ENCODE peak calls at places on chromosomes 12 and 14, in five cellular contexts. Q, W, X, P and U are unnamed samples.
A peak's percentile ranks its signal among the peaks of the same experiment; 100 is the strongest.

GRCh38 chr12:70576341-70577282 is 60.6 kb downstream of the PTPRB start:
- DNase-seq in Q (peak; percentile 65), W (peak; percentile 85), X (peak; percentile 93), P (no peak), U (no peak)

GRCh38 chr12:102596016-102596415 is 115.7 kb upstream of the IGF1 start:
- DNase-seq in Q (no peak), W (no peak), X (no peak), P (no peak), U (no peak)

GRCh38 chr14:100422556-100423420 is 99.6 kb downstream of the SLC25A47 start:
- DNase-seq in Q (no peak), W (peak; percentile 49), X (no peak), P (no peak), U (no peak)

GRCh38 chr14:86022031-86022629 is 492.2 kb downstream of the FLRT2 start:
- DNase-seq in Q (no peak), W (peak; percentile 84), X (peak; percentile 16), P (no peak), U (no peak)

GRCh38 chr12:67681145-67681778 is 32.7 kb downstream of the DYRK2 start:
- DNase-seq in Q (no peak), W (peak; percentile 97), X (peak; percentile 94), P (no peak), U (no peak)

GRCh38 chr14:51328089-51328941 is 88.3 kb downstream of the TMX1 start:
- DNase-seq in Q (no peak), W (peak; percentile 82), X (peak; percentile 30), P (no peak), U (no peak)

GRCh38 chr12:57016348-57016747 is at the start of gene TAC3:
- DNase-seq in Q (no peak), W (no peak), X (no peak), P (no peak), U (no peak)

GRCh38 chr12:55847033-55847432 is 4.3 kb upstream of the MMP19 start:
- DNase-seq in Q (no peak), W (peak; percentile 83), X (peak; percentile 67), P (peak; percentile 82), U (no peak)

GRCh38 chr14:59022144-59022543 is 166.3 kb upstream of the DAAM1 start:
- DNase-seq in Q (no peak), W (no peak), X (no peak), P (no peak), U (no peak)
- TF ChIP-seq CTCF in Q (no peak), W (no peak), X (peak; percentile 52), P (no peak), U (peak; percentile 19)

DNA sequence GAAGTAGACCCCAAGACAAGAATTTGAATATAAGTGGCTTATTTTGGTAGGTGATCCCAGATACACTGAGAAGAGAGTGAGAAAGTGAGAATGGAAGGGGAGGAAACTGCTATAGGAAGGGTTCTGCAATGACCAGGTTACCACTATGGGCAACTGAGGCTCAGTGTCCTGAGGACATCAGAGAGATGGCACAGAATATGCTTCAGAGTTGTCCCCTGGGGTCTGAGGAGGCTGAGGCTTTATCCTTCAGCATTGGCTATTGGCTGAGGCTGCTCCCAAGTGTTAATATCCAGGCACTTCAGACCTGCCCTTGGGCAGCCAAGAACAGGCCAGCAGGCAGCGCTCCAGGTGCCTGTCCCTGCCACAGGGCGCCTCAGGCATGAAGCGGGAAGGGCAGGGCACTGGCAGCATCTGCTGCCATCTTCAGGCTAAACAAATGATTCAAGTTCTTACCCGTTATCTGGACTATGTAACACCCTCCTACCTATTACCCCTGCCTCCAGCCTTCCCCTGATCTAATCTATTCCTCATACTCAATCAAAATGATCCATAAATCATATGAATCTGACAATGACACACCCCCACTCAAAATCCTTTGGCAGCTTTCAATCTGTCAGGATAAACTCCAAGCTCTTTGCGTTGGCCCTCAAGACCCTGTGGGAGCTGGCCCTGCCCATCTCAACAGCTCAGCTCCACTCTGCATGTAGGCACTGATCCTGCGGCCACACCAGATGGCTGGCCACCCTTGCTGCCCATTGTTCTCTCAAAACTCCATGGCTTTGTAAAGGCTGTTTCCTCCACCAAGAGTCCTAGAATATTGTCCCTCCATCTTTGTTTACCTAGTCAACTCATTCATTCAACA is 42.4 kb downstream of the CKAP4 start:
- DNase-seq in Q (peak; percentile 47), W (no peak), X (peak; percentile 8), P (no peak), U (no peak)
- TF ChIP-seq CTCF in Q (peak; percentile 50), W (peak; percentile 22), X (peak; percentile 62), P (no peak), U (no peak)

DNA sequence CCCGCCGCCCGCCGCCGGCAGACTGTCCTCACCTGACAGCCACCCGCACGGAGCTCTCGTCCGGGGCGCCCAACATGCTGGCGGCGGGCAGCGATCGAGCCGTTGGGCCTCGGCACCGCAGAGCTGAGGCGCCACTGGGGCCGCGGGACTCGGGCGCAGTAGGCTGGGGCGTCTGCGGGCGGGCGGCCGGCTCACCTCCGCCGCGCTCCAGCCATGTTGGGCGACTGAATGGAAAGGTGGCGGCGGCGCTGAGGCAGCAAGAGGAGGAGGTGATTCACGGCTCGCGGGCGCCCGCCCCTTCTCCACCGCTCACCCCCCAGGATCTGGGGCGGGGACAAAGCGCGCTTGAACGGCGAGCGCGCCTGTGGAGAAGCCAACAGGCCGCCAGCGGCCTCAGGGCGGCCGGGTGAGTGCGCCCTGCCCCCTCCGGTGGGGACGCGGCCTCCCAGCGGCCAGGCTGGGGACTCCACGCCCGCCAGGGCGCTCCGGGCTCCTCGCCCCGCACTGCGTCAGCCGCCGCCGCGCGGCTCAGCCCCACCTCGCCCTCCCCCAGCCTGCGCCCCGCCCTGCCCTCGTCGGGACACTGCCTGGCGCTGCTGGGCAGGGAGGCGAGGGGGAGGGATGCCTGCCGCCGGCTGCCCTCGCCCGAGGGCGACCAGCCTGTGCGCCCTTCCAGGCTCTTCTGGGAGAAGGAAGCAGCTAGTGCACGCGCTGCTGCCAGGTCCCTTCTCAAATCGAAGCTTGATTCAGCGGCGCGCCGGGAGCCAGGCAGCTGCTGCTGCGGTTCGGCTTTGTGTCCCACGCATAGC is at the start of gene KIF21A:
- DNase-seq in Q (peak; percentile 83), W (peak; percentile 61), X (peak; percentile 76), P (peak; percentile 90), U (peak; percentile 91)
- TF ChIP-seq CTCF in Q (peak; percentile 41), W (peak; percentile 45), X (peak; percentile 71), P (peak; percentile 32), U (peak; percentile 86)

DNA sequence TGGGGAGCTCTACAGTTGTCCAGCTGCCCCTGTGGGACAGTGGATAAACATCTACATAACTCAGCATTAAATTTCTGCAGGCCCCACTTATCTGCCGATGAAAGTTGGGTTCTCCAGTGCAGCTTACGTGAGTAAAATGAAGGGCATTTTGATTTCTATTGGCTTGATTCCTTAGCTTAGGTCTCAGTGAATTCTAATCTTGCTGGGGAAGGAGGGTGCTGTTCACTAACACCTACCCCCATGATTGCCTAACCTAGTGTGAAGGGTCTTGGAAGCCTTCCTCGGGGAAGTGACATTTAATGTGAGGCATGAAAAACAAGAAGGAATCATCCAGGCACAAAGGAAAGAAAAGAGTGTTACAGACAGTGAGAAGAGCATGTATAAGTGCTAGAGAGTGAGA is 81.0 kb downstream of the DAAM1 start:
- DNase-seq in Q (no peak), W (no peak), X (no peak), P (no peak), U (no peak)
- TF ChIP-seq CTCF in Q (no peak), W (no peak), X (no peak), P (no peak), U (no peak)

GRCh38 chr14:103091041-103091882 is 3.3 kb upstream of the EXOC3L4 start:
- DNase-seq in Q (peak; percentile 67), W (peak; percentile 47), X (no peak), P (no peak), U (no peak)
- TF ChIP-seq CTCF in Q (peak; percentile 79), W (peak; percentile 32), X (peak; percentile 75), P (no peak), U (peak; percentile 65)

DNA sequence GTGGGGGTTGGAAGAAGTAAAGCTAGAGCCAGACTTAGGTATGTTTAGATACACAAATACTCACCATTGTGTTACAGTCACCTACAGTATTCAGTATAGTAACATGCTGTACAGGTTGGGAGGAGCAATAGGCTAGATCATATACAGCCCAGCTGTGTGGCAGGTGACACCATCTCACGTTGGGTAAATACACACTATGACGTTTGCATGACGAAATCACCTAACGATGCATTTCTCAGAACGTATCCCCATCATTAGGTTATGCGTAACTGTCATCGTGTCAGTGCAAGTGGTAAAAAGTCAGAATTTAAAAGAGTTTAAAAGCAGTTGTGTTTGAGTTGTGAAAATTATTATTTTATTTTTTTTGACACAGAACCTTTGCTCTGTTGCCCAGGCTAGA is 167.1 kb downstream of the APAF1 start:
- DNase-seq in Q (no peak), W (no peak), X (no peak), P (no peak), U (no peak)
- TF ChIP-seq CTCF in Q (no peak), W (no peak), X (no peak), P (no peak), U (no peak)

GRCh38 chr12:120994059-120994458 is 15.7 kb downstream of the HNF1A start:
- DNase-seq in Q (no peak), W (no peak), X (no peak), P (no peak), U (no peak)
- TF ChIP-seq CTCF in Q (no peak), W (no peak), X (no peak), P (no peak), U (no peak)

DNA sequence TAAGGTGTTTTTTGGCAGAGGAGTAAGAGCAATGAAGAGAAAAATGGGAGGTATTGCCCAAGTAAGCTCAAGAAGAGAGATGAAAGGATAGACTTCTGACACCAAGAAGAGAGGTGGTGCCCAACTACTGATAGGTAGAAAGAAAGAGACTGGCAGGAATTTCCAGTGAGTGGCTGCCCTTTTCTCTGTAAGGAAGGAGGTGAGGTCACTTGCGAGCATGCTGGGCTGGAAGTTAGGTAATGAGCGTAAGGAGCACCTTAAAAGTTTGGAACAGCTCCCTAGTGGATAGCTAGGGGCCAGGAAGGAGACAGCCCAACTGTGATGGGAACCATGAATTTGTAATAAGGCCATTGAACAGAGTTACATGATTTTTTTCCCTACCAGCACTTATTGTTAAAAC is 127.0 kb downstream of the ANO6 start:
- DNase-seq in Q (no peak), W (no peak), X (no peak), P (no peak), U (no peak)
- TF ChIP-seq CTCF in Q (no peak), W (no peak), X (no peak), P (no peak), U (no peak)

GRCh38 chr14:28599605-28600004 is 167.0 kb upstream of the FOXG1 start:
- DNase-seq in Q (no peak), W (no peak), X (no peak), P (no peak), U (no peak)

GRCh38 chr14:28599191-28599590 is 167.4 kb upstream of the FOXG1 start:
- DNase-seq in Q (no peak), W (no peak), X (no peak), P (no peak), U (no peak)

GRCh38 chr14:28596336-28596735 is 170.3 kb upstream of the FOXG1 start:
- DNase-seq in Q (no peak), W (no peak), X (no peak), P (no peak), U (no peak)
- TF ChIP-seq CTCF in Q (no peak), W (no peak), X (no peak), P (no peak), U (peak; percentile 26)

GRCh38 chr12:34218193-34219045 is 196.1 kb downstream of the ALG10 start:
- DNase-seq in Q (peak; percentile 64), W (peak; percentile 34), X (peak; percentile 51), P (no peak), U (no peak)
- TF ChIP-seq CTCF in Q (peak; percentile 91), W (peak; percentile 59), X (peak; percentile 93), P (peak; percentile 34), U (peak; percentile 73)